ENCODE peak calls at places on chromosomes 3 and 15, in eight cellular contexts. One of them, this sample, is unnamed.

GRCh38 chr3:28574036-28574435 is 225.4 kb upstream of the AZI2 start:
- DNase-seq in cardiac muscle cell: no peak
- DNase-seq in HS-27A: no peak
- DNase-seq in central memory CD4-positive, alpha-beta T cell: no peak
- DNase-seq in stimulated activated CD8-positive, alpha-beta memory T cell treated with anti-CD3 and anti-CD28 coated beads, Interleukin-2, amount 100 ng/mL, for 48 hours: no peak
- DNase-seq in uterus: no peak
- DNase-seq in stimulated activated CD4-positive, alpha-beta T cell treated with anti-CD3 and anti-CD28 coated beads, TNF-alpha, amount 100 ng/mL, for 4 hours: no peak
- DNase-seq in HepG2: no peak
- DNase-seq in this sample: no peak

GRCh38 chr3:58260261-58260731 is 22.7 kb downstream of the ABHD6 start:
- DNase-seq in cardiac muscle cell: no peak
- DNase-seq in HS-27A: peak
- DNase-seq in central memory CD4-positive, alpha-beta T cell: no peak
- DNase-seq in stimulated activated CD8-positive, alpha-beta memory T cell treated with anti-CD3 and anti-CD28 coated beads, Interleukin-2, amount 100 ng/mL, for 48 hours: no peak
- DNase-seq in uterus: no peak
- DNase-seq in stimulated activated CD4-positive, alpha-beta T cell treated with anti-CD3 and anti-CD28 coated beads, TNF-alpha, amount 100 ng/mL, for 4 hours: no peak
- DNase-seq in HepG2: no peak
- DNase-seq in this sample: no peak

GRCh38 chr3:62168356-62168755 is 205.0 kb downstream of the FEZF2 start:
- DNase-seq in cardiac muscle cell: no peak
- DNase-seq in HS-27A: no peak
- DNase-seq in central memory CD4-positive, alpha-beta T cell: no peak
- DNase-seq in stimulated activated CD8-positive, alpha-beta memory T cell treated with anti-CD3 and anti-CD28 coated beads, Interleukin-2, amount 100 ng/mL, for 48 hours: no peak
- DNase-seq in uterus: no peak
- DNase-seq in stimulated activated CD4-positive, alpha-beta T cell treated with anti-CD3 and anti-CD28 coated beads, TNF-alpha, amount 100 ng/mL, for 4 hours: no peak
- DNase-seq in HepG2: no peak
- DNase-seq in this sample: no peak

GRCh38 chr3:78048698-78049097 is 1008.8 kb downstream of the ROBO2 start:
- DNase-seq in cardiac muscle cell: no peak
- DNase-seq in HS-27A: no peak
- DNase-seq in central memory CD4-positive, alpha-beta T cell: no peak
- DNase-seq in stimulated activated CD8-positive, alpha-beta memory T cell treated with anti-CD3 and anti-CD28 coated beads, Interleukin-2, amount 100 ng/mL, for 48 hours: no peak
- DNase-seq in uterus: no peak
- DNase-seq in stimulated activated CD4-positive, alpha-beta T cell treated with anti-CD3 and anti-CD28 coated beads, TNF-alpha, amount 100 ng/mL, for 4 hours: no peak
- DNase-seq in HepG2: no peak
- DNase-seq in this sample: no peak

GRCh38 chr3:72346526-72346926 is 501.7 kb downstream of the SHQ1 start:
- DNase-seq in cardiac muscle cell: no peak
- DNase-seq in HS-27A: peak
- DNase-seq in central memory CD4-positive, alpha-beta T cell: peak
- DNase-seq in stimulated activated CD8-positive, alpha-beta memory T cell treated with anti-CD3 and anti-CD28 coated beads, Interleukin-2, amount 100 ng/mL, for 48 hours: no peak
- DNase-seq in uterus: peak
- DNase-seq in stimulated activated CD4-positive, alpha-beta T cell treated with anti-CD3 and anti-CD28 coated beads, TNF-alpha, amount 100 ng/mL, for 4 hours: no peak
- DNase-seq in HepG2: no peak
- DNase-seq in this sample: no peak

GRCh38 chr3:14620512-14620911 is 31.1 kb upstream of the CCDC174 start:
- DNase-seq in cardiac muscle cell: no peak
- DNase-seq in HS-27A: no peak
- DNase-seq in central memory CD4-positive, alpha-beta T cell: no peak
- DNase-seq in stimulated activated CD8-positive, alpha-beta memory T cell treated with anti-CD3 and anti-CD28 coated beads, Interleukin-2, amount 100 ng/mL, for 48 hours: no peak
- DNase-seq in uterus: no peak
- DNase-seq in stimulated activated CD4-positive, alpha-beta T cell treated with anti-CD3 and anti-CD28 coated beads, TNF-alpha, amount 100 ng/mL, for 4 hours: no peak
- DNase-seq in HepG2: no peak
- DNase-seq in this sample: no peak

GRCh38 chr3:138594150-138594934 is at the start of gene CEP70:
- DNase-seq in cardiac muscle cell: peak
- DNase-seq in HS-27A: peak
- DNase-seq in central memory CD4-positive, alpha-beta T cell: peak
- DNase-seq in stimulated activated CD8-positive, alpha-beta memory T cell treated with anti-CD3 and anti-CD28 coated beads, Interleukin-2, amount 100 ng/mL, for 48 hours: peak
- DNase-seq in uterus: peak
- DNase-seq in stimulated activated CD4-positive, alpha-beta T cell treated with anti-CD3 and anti-CD28 coated beads, TNF-alpha, amount 100 ng/mL, for 4 hours: peak
- DNase-seq in HepG2: peak
- DNase-seq in this sample: peak

GRCh38 chr3:14784087-14784596 is 34.6 kb upstream of the FGD5 start:
- DNase-seq in cardiac muscle cell: peak
- DNase-seq in HS-27A: no peak
- DNase-seq in central memory CD4-positive, alpha-beta T cell: no peak
- DNase-seq in stimulated activated CD8-positive, alpha-beta memory T cell treated with anti-CD3 and anti-CD28 coated beads, Interleukin-2, amount 100 ng/mL, for 48 hours: no peak
- DNase-seq in uterus: no peak
- DNase-seq in stimulated activated CD4-positive, alpha-beta T cell treated with anti-CD3 and anti-CD28 coated beads, TNF-alpha, amount 100 ng/mL, for 4 hours: no peak
- DNase-seq in HepG2: no peak
- DNase-seq in this sample: no peak

GRCh38 chr15:99618941-99619411 is 53.2 kb downstream of the MEF2A start:
- DNase-seq in cardiac muscle cell: peak
- DNase-seq in HS-27A: no peak
- DNase-seq in central memory CD4-positive, alpha-beta T cell: no peak
- DNase-seq in stimulated activated CD8-positive, alpha-beta memory T cell treated with anti-CD3 and anti-CD28 coated beads, Interleukin-2, amount 100 ng/mL, for 48 hours: no peak
- DNase-seq in uterus: no peak
- DNase-seq in stimulated activated CD4-positive, alpha-beta T cell treated with anti-CD3 and anti-CD28 coated beads, TNF-alpha, amount 100 ng/mL, for 4 hours: no peak
- DNase-seq in HepG2: no peak
- DNase-seq in this sample: no peak

GRCh38 chr3:11476814-11477213 is 166.9 kb downstream of the VGLL4 start:
- DNase-seq in cardiac muscle cell: no peak
- DNase-seq in HS-27A: no peak
- DNase-seq in central memory CD4-positive, alpha-beta T cell: no peak
- DNase-seq in stimulated activated CD8-positive, alpha-beta memory T cell treated with anti-CD3 and anti-CD28 coated beads, Interleukin-2, amount 100 ng/mL, for 48 hours: no peak
- DNase-seq in uterus: no peak
- DNase-seq in stimulated activated CD4-positive, alpha-beta T cell treated with anti-CD3 and anti-CD28 coated beads, TNF-alpha, amount 100 ng/mL, for 4 hours: no peak
- DNase-seq in HepG2: no peak
- DNase-seq in this sample: peak

GRCh38 chr3:46203681-46204080 is 4.4 kb downstream of the CCR1 start:
- DNase-seq in cardiac muscle cell: no peak
- DNase-seq in HS-27A: no peak
- DNase-seq in central memory CD4-positive, alpha-beta T cell: no peak
- DNase-seq in stimulated activated CD8-positive, alpha-beta memory T cell treated with anti-CD3 and anti-CD28 coated beads, Interleukin-2, amount 100 ng/mL, for 48 hours: no peak
- DNase-seq in uterus: no peak
- DNase-seq in stimulated activated CD4-positive, alpha-beta T cell treated with anti-CD3 and anti-CD28 coated beads, TNF-alpha, amount 100 ng/mL, for 4 hours: no peak
- DNase-seq in HepG2: no peak
- DNase-seq in this sample: no peak

GRCh38 chr3:52838561-52839267 is 3.9 kb upstream of the MUSTN1 start:
- DNase-seq in cardiac muscle cell: no peak
- DNase-seq in HS-27A: no peak
- DNase-seq in central memory CD4-positive, alpha-beta T cell: peak
- DNase-seq in stimulated activated CD8-positive, alpha-beta memory T cell treated with anti-CD3 and anti-CD28 coated beads, Interleukin-2, amount 100 ng/mL, for 48 hours: no peak
- DNase-seq in uterus: no peak
- DNase-seq in stimulated activated CD4-positive, alpha-beta T cell treated with anti-CD3 and anti-CD28 coated beads, TNF-alpha, amount 100 ng/mL, for 4 hours: no peak
- DNase-seq in HepG2: no peak
- DNase-seq in this sample: no peak

GRCh38 chr3:59559721-59560514 is 510.1 kb upstream of the CFAP20DC start:
- DNase-seq in cardiac muscle cell: no peak
- DNase-seq in HS-27A: peak
- DNase-seq in central memory CD4-positive, alpha-beta T cell: no peak
- DNase-seq in stimulated activated CD8-positive, alpha-beta memory T cell treated with anti-CD3 and anti-CD28 coated beads, Interleukin-2, amount 100 ng/mL, for 48 hours: no peak
- DNase-seq in uterus: no peak
- DNase-seq in stimulated activated CD4-positive, alpha-beta T cell treated with anti-CD3 and anti-CD28 coated beads, TNF-alpha, amount 100 ng/mL, for 4 hours: no peak
- DNase-seq in HepG2: no peak
- DNase-seq in this sample: no peak

GRCh38 chr3:31968391-31968926 is 12.6 kb downstream of the OSBPL10 start:
- DNase-seq in cardiac muscle cell: no peak
- DNase-seq in HS-27A: peak
- DNase-seq in central memory CD4-positive, alpha-beta T cell: no peak
- DNase-seq in stimulated activated CD8-positive, alpha-beta memory T cell treated with anti-CD3 and anti-CD28 coated beads, Interleukin-2, amount 100 ng/mL, for 48 hours: no peak
- DNase-seq in uterus: no peak
- DNase-seq in stimulated activated CD4-positive, alpha-beta T cell treated with anti-CD3 and anti-CD28 coated beads, TNF-alpha, amount 100 ng/mL, for 4 hours: no peak
- DNase-seq in HepG2: no peak
- DNase-seq in this sample: no peak

GRCh38 chr3:68025189-68025588 is 370.8 kb upstream of the SUCLG2 start:
- DNase-seq in cardiac muscle cell: no peak
- DNase-seq in HS-27A: no peak
- DNase-seq in central memory CD4-positive, alpha-beta T cell: no peak
- DNase-seq in stimulated activated CD8-positive, alpha-beta memory T cell treated with anti-CD3 and anti-CD28 coated beads, Interleukin-2, amount 100 ng/mL, for 48 hours: no peak
- DNase-seq in uterus: no peak
- DNase-seq in stimulated activated CD4-positive, alpha-beta T cell treated with anti-CD3 and anti-CD28 coated beads, TNF-alpha, amount 100 ng/mL, for 4 hours: no peak
- DNase-seq in HepG2: no peak
- DNase-seq in this sample: no peak

GRCh38 chr3:160618363-160618762 is 53.0 kb upstream of the KPNA4 start:
- DNase-seq in cardiac muscle cell: no peak
- DNase-seq in HS-27A: no peak
- DNase-seq in central memory CD4-positive, alpha-beta T cell: no peak
- DNase-seq in stimulated activated CD8-positive, alpha-beta memory T cell treated with anti-CD3 and anti-CD28 coated beads, Interleukin-2, amount 100 ng/mL, for 48 hours: no peak
- DNase-seq in uterus: no peak
- DNase-seq in stimulated activated CD4-positive, alpha-beta T cell treated with anti-CD3 and anti-CD28 coated beads, TNF-alpha, amount 100 ng/mL, for 4 hours: no peak
- DNase-seq in HepG2: no peak
- DNase-seq in this sample: peak

GRCh38 chr3:38651153-38651789 is 1.8 kb upstream of the SCN5A start:
- DNase-seq in cardiac muscle cell: peak
- DNase-seq in HS-27A: no peak
- DNase-seq in central memory CD4-positive, alpha-beta T cell: peak
- DNase-seq in stimulated activated CD8-positive, alpha-beta memory T cell treated with anti-CD3 and anti-CD28 coated beads, Interleukin-2, amount 100 ng/mL, for 48 hours: peak
- DNase-seq in uterus: peak
- DNase-seq in stimulated activated CD4-positive, alpha-beta T cell treated with anti-CD3 and anti-CD28 coated beads, TNF-alpha, amount 100 ng/mL, for 4 hours: peak
- DNase-seq in HepG2: peak
- DNase-seq in this sample: peak

GRCh38 chr3:36597422-36597821 is 166.9 kb downstream of the DCLK3 start:
- DNase-seq in cardiac muscle cell: no peak
- DNase-seq in HS-27A: no peak
- DNase-seq in central memory CD4-positive, alpha-beta T cell: no peak
- DNase-seq in stimulated activated CD8-positive, alpha-beta memory T cell treated with anti-CD3 and anti-CD28 coated beads, Interleukin-2, amount 100 ng/mL, for 48 hours: no peak
- DNase-seq in uterus: no peak
- DNase-seq in stimulated activated CD4-positive, alpha-beta T cell treated with anti-CD3 and anti-CD28 coated beads, TNF-alpha, amount 100 ng/mL, for 4 hours: no peak
- DNase-seq in HepG2: no peak
- DNase-seq in this sample: no peak

GRCh38 chr15:52257734-52258062 is 37.9 kb downstream of the MYO5C start:
- DNase-seq in cardiac muscle cell: peak
- DNase-seq in HS-27A: no peak
- DNase-seq in central memory CD4-positive, alpha-beta T cell: no peak
- DNase-seq in stimulated activated CD8-positive, alpha-beta memory T cell treated with anti-CD3 and anti-CD28 coated beads, Interleukin-2, amount 100 ng/mL, for 48 hours: no peak
- DNase-seq in uterus: no peak
- DNase-seq in stimulated activated CD4-positive, alpha-beta T cell treated with anti-CD3 and anti-CD28 coated beads, TNF-alpha, amount 100 ng/mL, for 4 hours: no peak
- DNase-seq in HepG2: no peak
- DNase-seq in this sample: no peak

GRCh38 chr15:79370716-79371115 is 59.8 kb downstream of the TMED3 start:
- DNase-seq in cardiac muscle cell: no peak
- DNase-seq in HS-27A: no peak
- DNase-seq in central memory CD4-positive, alpha-beta T cell: no peak
- DNase-seq in stimulated activated CD8-positive, alpha-beta memory T cell treated with anti-CD3 and anti-CD28 coated beads, Interleukin-2, amount 100 ng/mL, for 48 hours: no peak
- DNase-seq in uterus: no peak
- DNase-seq in stimulated activated CD4-positive, alpha-beta T cell treated with anti-CD3 and anti-CD28 coated beads, TNF-alpha, amount 100 ng/mL, for 4 hours: no peak
- DNase-seq in HepG2: no peak
- DNase-seq in this sample: no peak

GRCh38 chr3:122679467-122680291 is 960 bp upstream of the PARP14 start:
- DNase-seq in cardiac muscle cell: no peak
- DNase-seq in HS-27A: no peak
- DNase-seq in central memory CD4-positive, alpha-beta T cell: peak
- DNase-seq in stimulated activated CD8-positive, alpha-beta memory T cell treated with anti-CD3 and anti-CD28 coated beads, Interleukin-2, amount 100 ng/mL, for 48 hours: no peak
- DNase-seq in uterus: peak
- DNase-seq in stimulated activated CD4-positive, alpha-beta T cell treated with anti-CD3 and anti-CD28 coated beads, TNF-alpha, amount 100 ng/mL, for 4 hours: no peak
- DNase-seq in HepG2: no peak
- DNase-seq in this sample: no peak

GRCh38 chr3:102290241-102290640 is 144.6 kb upstream of the ZPLD1 start:
- DNase-seq in cardiac muscle cell: no peak
- DNase-seq in HS-27A: no peak
- DNase-seq in central memory CD4-positive, alpha-beta T cell: no peak
- DNase-seq in stimulated activated CD8-positive, alpha-beta memory T cell treated with anti-CD3 and anti-CD28 coated beads, Interleukin-2, amount 100 ng/mL, for 48 hours: no peak
- DNase-seq in uterus: no peak
- DNase-seq in stimulated activated CD4-positive, alpha-beta T cell treated with anti-CD3 and anti-CD28 coated beads, TNF-alpha, amount 100 ng/mL, for 4 hours: no peak
- DNase-seq in HepG2: no peak
- DNase-seq in this sample: no peak

GRCh38 chr15:33565099-33565498 is 254.3 kb downstream of the RYR3 start:
- DNase-seq in cardiac muscle cell: no peak
- DNase-seq in HS-27A: no peak
- DNase-seq in central memory CD4-positive, alpha-beta T cell: no peak
- DNase-seq in stimulated activated CD8-positive, alpha-beta memory T cell treated with anti-CD3 and anti-CD28 coated beads, Interleukin-2, amount 100 ng/mL, for 48 hours: no peak
- DNase-seq in uterus: no peak
- DNase-seq in stimulated activated CD4-positive, alpha-beta T cell treated with anti-CD3 and anti-CD28 coated beads, TNF-alpha, amount 100 ng/mL, for 4 hours: no peak
- DNase-seq in HepG2: no peak
- DNase-seq in this sample: no peak

GRCh38 chr3:113161661-113162060 is 49.7 kb upstream of the BOC start:
- DNase-seq in cardiac muscle cell: no peak
- DNase-seq in HS-27A: no peak
- DNase-seq in central memory CD4-positive, alpha-beta T cell: no peak
- DNase-seq in stimulated activated CD8-positive, alpha-beta memory T cell treated with anti-CD3 and anti-CD28 coated beads, Interleukin-2, amount 100 ng/mL, for 48 hours: no peak
- DNase-seq in uterus: no peak
- DNase-seq in stimulated activated CD4-positive, alpha-beta T cell treated with anti-CD3 and anti-CD28 coated beads, TNF-alpha, amount 100 ng/mL, for 4 hours: no peak
- DNase-seq in HepG2: no peak
- DNase-seq in this sample: no peak

GRCh38 chr3:116815831-116816588 is 106.4 kb downstream of the TUSC7 start:
- DNase-seq in cardiac muscle cell: no peak
- DNase-seq in HS-27A: no peak
- DNase-seq in central memory CD4-positive, alpha-beta T cell: no peak
- DNase-seq in stimulated activated CD8-positive, alpha-beta memory T cell treated with anti-CD3 and anti-CD28 coated beads, Interleukin-2, amount 100 ng/mL, for 48 hours: no peak
- DNase-seq in uterus: peak
- DNase-seq in stimulated activated CD4-positive, alpha-beta T cell treated with anti-CD3 and anti-CD28 coated beads, TNF-alpha, amount 100 ng/mL, for 4 hours: no peak
- DNase-seq in HepG2: no peak
- DNase-seq in this sample: peak

GRCh38 chr3:32340639-32341365 is 50.9 kb upstream of the CMTM7 start:
- DNase-seq in cardiac muscle cell: no peak
- DNase-seq in HS-27A: no peak
- DNase-seq in central memory CD4-positive, alpha-beta T cell: no peak
- DNase-seq in stimulated activated CD8-positive, alpha-beta memory T cell treated with anti-CD3 and anti-CD28 coated beads, Interleukin-2, amount 100 ng/mL, for 48 hours: no peak
- DNase-seq in uterus: no peak
- DNase-seq in stimulated activated CD4-positive, alpha-beta T cell treated with anti-CD3 and anti-CD28 coated beads, TNF-alpha, amount 100 ng/mL, for 4 hours: no peak
- DNase-seq in HepG2: peak
- DNase-seq in this sample: no peak

GRCh38 chr3:186451371-186451770 is 89.3 kb upstream of the DGKG start:
- DNase-seq in cardiac muscle cell: no peak
- DNase-seq in HS-27A: no peak
- DNase-seq in central memory CD4-positive, alpha-beta T cell: no peak
- DNase-seq in stimulated activated CD8-positive, alpha-beta memory T cell treated with anti-CD3 and anti-CD28 coated beads, Interleukin-2, amount 100 ng/mL, for 48 hours: no peak
- DNase-seq in uterus: no peak
- DNase-seq in stimulated activated CD4-positive, alpha-beta T cell treated with anti-CD3 and anti-CD28 coated beads, TNF-alpha, amount 100 ng/mL, for 4 hours: no peak
- DNase-seq in HepG2: no peak
- DNase-seq in this sample: no peak

This sample was measured in ureter.